ENCODE peak calls at places on chromosomes 3 and 15, in seven cellular contexts. X is sigmoid colon, H is spleen, S is GM12891, K is upper lobe of left lung, R is HCT116, J is transverse colon. C is an unnamed sample.

GRCh38 chr3:177041021-177041729 is 156.1 kb downstream of the TBL1XR1 start:
- DNase-seq in R (no peak), H (no peak), S (no peak), K (no peak), J (no peak), X (peak), C (no peak)

GRCh38 chr3:39144095-39144747 is 9.2 kb downstream of the CSRNP1 start:
- DNase-seq in X (peak), R (no peak), S (no peak), K (peak), H (no peak), J (no peak), C (no peak)

GRCh38 chr3:44989636-44990373 is 13.8 kb downstream of the EXOSC7 start:
- DNase-seq in K (no peak), R (no peak), S (no peak), H (no peak), X (no peak), J (no peak), C (no peak)

GRCh38 chr3:55000546-55000945 is 72.7 kb upstream of the LRTM1 start:
- DNase-seq in R (no peak), K (no peak), J (no peak), H (no peak), X (no peak), S (no peak), C (no peak)

GRCh38 chr3:37174532-37175126 is at the start of gene LRRFIP2:
- DNase-seq in S (no peak), X (no peak), H (no peak), J (no peak), K (no peak), R (no peak), C (no peak)

GRCh38 chr3:126118591-126118990 is 34.7 kb upstream of the SLC41A3 start:
- DNase-seq in R (no peak), S (no peak), K (peak), X (peak), H (no peak), J (peak), C (no peak)

GRCh38 chr15:33068007-33068441 is 126.5 kb downstream of the FMN1 start:
- DNase-seq in H (no peak), J (peak), R (no peak), S (no peak), K (peak), X (peak), C (peak)

GRCh38 chr15:77020348-77021087 is 25.6 kb downstream of the PSTPIP1 start:
- DNase-seq in X (no peak), K (no peak), H (peak), R (no peak), S (no peak), J (no peak), C (no peak)

GRCh38 chr15:43859546-43859945 is 32.7 kb downstream of the WDR76 start:
- DNase-seq in J (no peak), X (no peak), R (no peak), K (no peak), S (no peak), H (no peak), C (no peak)

GRCh38 chr15:66912001-66912400 is 153.4 kb upstream of the SMAD3 start:
- DNase-seq in S (no peak), K (no peak), X (no peak), J (no peak), R (no peak), H (no peak), C (no peak)

GRCh38 chr3:4800595-4800994 is 178.6 kb upstream of the BHLHE40 start:
- DNase-seq in H (no peak), K (no peak), S (no peak), X (no peak), J (no peak), R (no peak), C (no peak)

GRCh38 chr15:43751885-43752284 is 5.6 kb downstream of the PDIA3 start:
- DNase-seq in H (no peak), J (no peak), R (no peak), S (no peak), K (no peak), X (no peak), C (no peak)

GRCh38 chr3:143348486-143349327 is 229.1 kb downstream of the CHST2 start:
- DNase-seq in J (no peak), X (no peak), R (no peak), K (no peak), H (no peak), S (no peak), C (no peak)

GRCh38 chr3:128143496-128143895 is 9.8 kb upstream of the EEFSEC start:
- DNase-seq in H (no peak), R (no peak), K (no peak), X (no peak), S (no peak), J (no peak), C (no peak)

GRCh38 chr15:39242345-39242744 is 338.5 kb upstream of the THBS1 start:
- DNase-seq in X (no peak), K (no peak), H (no peak), R (no peak), J (no peak), S (no peak), C (peak)

GRCh38 chr15:68550498-68551295 is 28.1 kb upstream of the CORO2B start:
- DNase-seq in R (peak), X (peak), K (no peak), J (peak), S (peak), H (peak), C (peak)

GRCh38 chr3:77707271-77707670 is 667.4 kb downstream of the ROBO2 start:
- DNase-seq in X (no peak), K (no peak), S (no peak), J (no peak), H (no peak), R (no peak), C (no peak)

GRCh38 chr15:54064412-54064811 is 86.2 kb downstream of the UNC13C start:
- DNase-seq in S (no peak), H (no peak), R (no peak), X (no peak), K (no peak), J (no peak), C (no peak)

GRCh38 chr15:90083419-90083818 is 18.8 kb downstream of the IDH2 start:
- DNase-seq in J (no peak), K (no peak), S (no peak), H (no peak), X (no peak), R (no peak), C (no peak)

GRCh38 chr3:6108957-6109356 is 752.0 kb upstream of the GRM7 start:
- DNase-seq in X (no peak), H (no peak), R (no peak), K (peak), S (no peak), J (no peak), C (no peak)

GRCh38 chr3:123750659-123751420 is 133.3 kb downstream of the MYLK start:
- DNase-seq in R (peak), S (no peak), X (no peak), J (no peak), H (no peak), K (no peak), C (no peak)

GRCh38 chr3:179148446-179149238 is 485 bp downstream of the PIK3CA start:
- DNase-seq in K (peak), J (peak), H (peak), R (no peak), X (peak), S (peak), C (peak)

GRCh38 chr3:112908252-112908651 is 61.6 kb upstream of the CD200R1L start:
- DNase-seq in R (no peak), S (no peak), H (no peak), J (no peak), X (no peak), K (no peak), C (no peak)

GRCh38 chr3:16319307-16319706 is 54.3 kb downstream of the OXNAD1 start:
- DNase-seq in S (peak), H (no peak), R (peak), J (no peak), X (no peak), K (no peak), C (no peak)

GRCh38 chr3:39485547-39485946 is 18.1 kb downstream of the MOBP start:
- DNase-seq in J (no peak), K (no peak), S (no peak), H (no peak), R (no peak), X (no peak), C (no peak)

GRCh38 chr3:54917172-54917571 is 10.7 kb downstream of the LRTM1 start:
- DNase-seq in K (no peak), X (no peak), R (no peak), S (no peak), H (no peak), J (no peak), C (no peak)

GRCh38 chr3:69250014-69250413 is 127.6 kb upstream of the LMOD3 start:
- DNase-seq in J (peak), S (no peak), X (no peak), H (no peak), K (no peak), R (no peak), C (no peak)

GRCh38 chr3:186815490-186815889 is 9.2 kb upstream of the RFC4 start:
- DNase-seq in X (no peak), R (no peak), J (no peak), S (no peak), H (no peak), K (no peak), C (no peak)

GRCh38 chr3:103295974-103296570 is 861.3 kb downstream of the ZPLD1 start:
- DNase-seq in H (no peak), J (no peak), K (no peak), S (no peak), X (no peak), R (peak), C (no peak)

GRCh38 chr15:58240191-58240932 is 102.2 kb downstream of the AQP9 start:
- DNase-seq in X (no peak), H (no peak), K (no peak), R (no peak), S (no peak), J (no peak), C (no peak)

GRCh38 chr3:131174752-131175151 is 148.1 kb downstream of the NEK11 start:
- DNase-seq in R (no peak), S (peak), J (no peak), H (no peak), X (no peak), K (no peak), C (no peak)

GRCh38 chr3:126267169-126267975 is 87.0 kb upstream of the ALDH1L1 start:
- DNase-seq in X (peak), R (peak), S (no peak), H (no peak), K (peak), J (peak), C (peak)

GRCh38 chr3:71444028-71444860 is 139.3 kb downstream of the FOXP1 start:
- DNase-seq in H (peak), S (peak), R (no peak), X (no peak), J (peak), K (no peak), C (peak)

GRCh38 chr15:25333049-25333448 is 105.8 kb downstream of the UBE3A start:
- DNase-seq in J (peak), X (no peak), H (no peak), K (no peak), S (no peak), R (no peak), C (no peak)

GRCh38 chr3:8336456-8336855 is 165.2 kb upstream of the LMCD1 start:
- DNase-seq in R (no peak), S (no peak), X (no peak), K (no peak), J (no peak), H (no peak), C (no peak)

GRCh38 chr15:77702211-77702957 is 69.7 kb upstream of the LINGO1 start:
- DNase-seq in K (no peak), X (no peak), H (no peak), R (no peak), S (peak), J (peak), C (no peak)

GRCh38 chr3:45972534-45973402 is 22.9 kb downstream of the FYCO1 start:
- DNase-seq in H (no peak), R (no peak), K (no peak), S (no peak), X (peak), J (no peak), C (no peak)

GRCh38 chr15:48052871-48053383 is 67.9 kb upstream of the SLC24A5 start:
- DNase-seq in K (no peak), X (no peak), R (no peak), H (no peak), J (no peak), S (no peak), C (no peak)

GRCh38 chr15:64681424-64682024 is 93.9 kb downstream of the RBPMS2 start:
- DNase-seq in K (no peak), S (peak), J (peak), R (peak), H (peak), X (no peak), C (no peak)
- TF ChIP-seq POLR2AphosphoS5 in K (no peak), S (no peak), J (no peak), R (no peak), H (no peak), X (no peak), C (peak)

DNA sequence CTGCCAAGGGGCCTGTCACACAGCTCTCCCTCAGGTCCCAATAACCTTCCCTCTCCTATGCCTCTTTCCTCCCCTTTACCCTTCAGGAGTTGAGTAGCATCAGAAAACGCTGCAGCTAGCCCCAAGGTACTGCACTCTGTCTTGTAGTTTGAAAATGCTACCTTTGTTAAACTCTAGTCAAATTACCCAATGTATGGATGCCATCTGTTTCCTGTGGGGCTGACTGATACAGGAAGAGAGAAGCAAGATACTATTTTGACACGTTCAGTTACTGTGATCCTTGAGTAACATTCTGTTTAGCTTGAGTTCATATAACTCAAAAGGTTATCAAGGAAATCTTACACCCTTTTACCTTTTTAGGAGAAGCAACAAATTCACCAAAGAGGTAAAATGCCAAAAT is 493.1 kb downstream of the FHIT start:
- DNase-seq in S (no peak), J (no peak), X (no peak), H (no peak), K (no peak), R (no peak), C (no peak)
- TF ChIP-seq POLR2A in S (no peak), J (no peak), X (no peak), H (no peak), K (no peak), R (no peak), C (no peak)

GRCh38 chr3:132205609-132206008 is 111.6 kb upstream of the ACP3 start:
- DNase-seq in K (no peak), J (no peak), X (no peak), H (no peak), S (no peak), R (no peak), C (no peak)

GRCh38 chr3:132211896-132212295 is 105.3 kb upstream of the ACP3 start:
- DNase-seq in K (no peak), H (no peak), S (no peak), X (no peak), R (no peak), J (no peak), C (no peak)

GRCh38 chr3:132209860-132210259 is 107.3 kb upstream of the ACP3 start:
- DNase-seq in K (no peak), S (no peak), J (no peak), X (no peak), R (no peak), H (no peak), C (no peak)

GRCh38 chr3:132210476-132211346 is 106.5 kb upstream of the ACP3 start:
- DNase-seq in R (peak), S (no peak), H (no peak), X (no peak), J (peak), K (no peak), C (no peak)
- TF ChIP-seq POLR2AphosphoS5 in R (no peak), S (no peak), H (no peak), X (no peak), J (no peak), K (no peak), C (no peak)

GRCh38 chr15:71249986-71250385 is 134.7 kb downstream of the THSD4 start:
- DNase-seq in K (no peak), J (no peak), H (no peak), S (no peak), R (no peak), X (no peak), C (no peak)
- TF ChIP-seq POLR2A in K (no peak), J (no peak), H (no peak), S (no peak), R (no peak), X (no peak), C (no peak)

C was measured in breast epithelium.